ENCODE peak calls at places on chromosomes 7 and 10, in five cellular contexts. F is K562, X is A673, Y is MM.1S, P is Panc1. R is an unnamed sample.

GRCh38 chr7:30780909-30781308 is 9.7 kb downstream of the MINDY4 start:
- DNase-seq in P (no peak), X (no peak), F (no peak), Y (no peak), R (no peak)

GRCh38 chr10:70761031-70761601 is 24.1 kb downstream of the TBATA start:
- DNase-seq in P (no peak), X (no peak), F (no peak), Y (no peak), R (no peak)

GRCh38 chr10:80252296-80252887 is 37.1 kb downstream of the MAT1A start:
- DNase-seq in F (peak; percentile 6), P (no peak), Y (peak; percentile 23), X (no peak), R (no peak)

GRCh38 chr10:61978965-61979364 is 77.5 kb downstream of the ARID5B start:
- DNase-seq in X (no peak), P (no peak), Y (no peak), F (peak; percentile 23), R (no peak)

GRCh38 chr7:1055084-1055450 is 10.7 kb downstream of the GPR146 start:
- DNase-seq in Y (no peak), P (no peak), F (peak; percentile 83), X (peak; percentile 92), R (no peak)

GRCh38 chr7:111806232-111806631 is 243.9 kb upstream of the IMMP2L start:
- DNase-seq in X (no peak), P (no peak), F (no peak), Y (no peak), R (no peak)

GRCh38 chr10:103905441-103905840 is 12.5 kb downstream of the STN1 start:
- DNase-seq in F (no peak), P (no peak), Y (no peak), X (no peak), R (no peak)

GRCh38 chr10:83881647-83882046 is 257.7 kb upstream of the GHITM start:
- DNase-seq in X (no peak), Y (no peak), P (no peak), F (no peak), R (no peak)

GRCh38 chr10:89553064-89553734 is 17.8 kb upstream of the SLC16A12 start:
- DNase-seq in X (peak; percentile 76), P (peak; percentile 32), F (no peak), Y (no peak), R (peak; percentile 98)

GRCh38 chr10:817371-817770 is 114.1 kb downstream of the LARP4B start:
- DNase-seq in Y (no peak), P (no peak), X (no peak), F (no peak), R (peak; percentile 16)

GRCh38 chr10:100829103-100829870 is 83.5 kb upstream of the SLF2 start:
- DNase-seq in Y (peak; percentile 23), X (no peak), F (peak; percentile 36), P (no peak), R (no peak)

GRCh38 chr10:93266858-93267257 is 193.2 kb downstream of the CYP26A1 start:
- DNase-seq in Y (no peak), F (no peak), P (no peak), X (no peak), R (no peak)

GRCh38 chr10:124459395-124459794 is 2.2 kb upstream of the LHPP start:
- DNase-seq in F (no peak), X (no peak), Y (no peak), P (no peak), R (no peak)

GRCh38 chr10:89217057-89217990 is 10.2 kb upstream of the CH25H start:
- DNase-seq in F (peak; percentile 10), Y (peak; percentile 75), P (peak; percentile 32), X (peak; percentile 80), R (peak; percentile 55)

GRCh38 chr7:26265061-26265460 is 26.6 kb upstream of the SNX10 start:
- DNase-seq in P (no peak), Y (no peak), X (no peak), F (no peak), R (peak; percentile 21)

GRCh38 chr7:78041409-78041808 is 242.8 kb downstream of the PHTF2 start:
- DNase-seq in F (no peak), X (no peak), P (no peak), Y (no peak), R (no peak)

GRCh38 chr7:2011266-2012043 is 221.3 kb downstream of the MAD1L1 start:
- DNase-seq in P (no peak), X (no peak), F (no peak), Y (no peak), R (no peak)

GRCh38 chr7:55964802-55965470 is 551 bp downstream of the NIPSNAP2 start:
- DNase-seq in P (no peak), X (peak; percentile 37), F (no peak), Y (peak; percentile 69), R (peak; percentile 33)

GRCh38 chr7:80082214-80082613 is 52.4 kb upstream of the GNAI1 start:
- DNase-seq in F (no peak), Y (no peak), X (no peak), P (no peak), R (peak; percentile 60)

GRCh38 chr10:124417846-124418725 is 637 bp downstream of the OAT start:
- DNase-seq in X (peak; percentile 34), P (no peak), Y (peak; percentile 44), F (no peak), R (no peak)

GRCh38 chr10:110207805-110208613 is 604 bp downstream of the MXI1 start:
- DNase-seq in F (peak; percentile 42), Y (peak; percentile 50), P (no peak), X (peak; percentile 68), R (peak; percentile 12)

GRCh38 chr10:19719320-19719719 is 96.9 kb upstream of the PLXDC2 start:
- DNase-seq in F (no peak), X (peak; percentile 83), P (no peak), Y (no peak), R (peak; percentile 11)

GRCh38 chr7:134378562-134378961 is 61.8 kb upstream of the SLC35B4 start:
- DNase-seq in P (no peak), Y (no peak), F (peak; percentile 41), X (no peak), R (no peak)

GRCh38 chr10:67959839-67960476 is 75.5 kb downstream of the SIRT1 start:
- DNase-seq in F (no peak), X (no peak), P (no peak), Y (no peak), R (no peak)

GRCh38 chr10:35942052-35942451 is 300.0 kb upstream of the FZD8 start:
- DNase-seq in X (no peak), F (no peak), Y (no peak), P (no peak), R (no peak)

GRCh38 chr7:72163266-72163665 is 248.9 kb downstream of the CALN1 start:
- DNase-seq in F (no peak), Y (no peak), P (no peak), X (no peak), R (no peak)

GRCh38 chr7:72161534-72161933 is 250.6 kb downstream of the CALN1 start:
- DNase-seq in P (no peak), X (no peak), Y (no peak), F (no peak), R (no peak)
- TF ChIP-seq CTCF in P (peak; percentile 17), X (no peak), Y (no peak), F (peak; percentile 63), R (no peak)

DNA sequence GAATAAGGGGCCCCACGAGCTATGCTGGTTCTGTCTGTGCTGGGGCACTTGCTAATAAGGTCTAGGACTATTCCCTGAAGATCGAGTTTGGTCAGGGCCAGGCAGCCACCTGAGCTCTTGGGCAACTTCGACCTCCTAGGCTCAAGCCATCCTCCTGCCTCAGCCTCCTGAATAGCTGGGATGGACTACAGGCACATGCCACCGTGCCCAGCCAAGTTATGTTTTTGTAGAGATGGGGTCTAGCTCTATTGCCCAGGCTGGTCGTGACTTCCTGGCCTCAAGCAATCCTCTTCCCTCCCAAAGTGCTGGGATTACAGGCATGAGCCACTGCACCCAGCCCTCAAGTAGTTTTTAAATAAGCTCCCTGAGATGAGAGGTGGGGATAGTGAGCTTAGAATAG is 2.9 kb downstream of the ZP3 start:
- DNase-seq in Y (no peak), F (no peak), P (no peak), X (no peak), R (no peak)
- H3K27me3 ChIP-seq in Y (no peaks in the 10 kb centered on the region), F (peaks cover 8% of the 10 kb centered on the region), P (no peaks in the 10 kb centered on the region), X (no peaks in the 10 kb centered on the region), R (no peaks in the 10 kb centered on the region)

DNA sequence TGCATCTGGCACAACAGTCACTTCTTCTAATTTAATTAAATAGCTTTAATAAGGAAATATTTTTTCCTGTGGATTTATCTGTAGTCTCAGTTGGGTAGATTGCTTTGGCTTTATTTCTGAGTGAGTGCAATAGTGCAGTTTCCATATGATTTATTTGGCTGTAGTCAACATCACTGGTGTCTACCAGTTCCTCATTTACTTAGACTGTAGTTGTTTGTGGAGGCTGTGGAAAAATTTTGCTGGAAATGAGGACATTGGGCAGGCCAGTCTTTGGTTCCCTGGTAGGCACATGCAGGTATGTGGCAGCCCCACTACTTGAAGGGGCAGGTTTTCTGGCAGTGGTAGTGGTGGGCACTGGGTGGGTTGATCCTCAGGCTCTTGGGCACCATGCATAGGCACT is 15.5 kb downstream of the TAS2R40 start:
- DNase-seq in Y (no peak), F (no peak), P (no peak), X (no peak), R (no peak)
- H3K4me3 ChIP-seq in Y (no peak overlapping the region), F (no peak overlapping the region), P (no peak overlapping the region), X (no peak overlapping the region), R (no peak overlapping the region)

GRCh38 chr7:46932656-46933424 is 649.1 kb downstream of the TNS3 start:
- DNase-seq in Y (no peak), F (no peak), P (peak; percentile 59), X (peak; percentile 91), R (peak; percentile 95)
- TF ChIP-seq CTCF in Y (no peak), F (no peak), P (peak; percentile 19), X (peak; percentile 56), R (peak; percentile 18)

GRCh38 chr10:76411719-76412435 is 980.5 kb downstream of the LRMDA start:
- DNase-seq in Y (no peak), X (no peak), P (no peak), F (no peak), R (no peak)
- H3K27me3 ChIP-seq in Y (no peaks in the 10 kb centered on the region), X (no peaks in the 10 kb centered on the region), P (peaks cover 7% of the 10 kb centered on the region), F (no peaks in the 10 kb centered on the region), R (no peaks in the 10 kb centered on the region)

GRCh38 chr7:158053516-158053915 is 534.1 kb downstream of the PTPRN2 start:
- DNase-seq in P (no peak), X (no peak), F (no peak), Y (no peak), R (no peak)
- H3K4me3 ChIP-seq in P (no peak overlapping the region), X (no peak overlapping the region), F (no peak overlapping the region), Y (no peak overlapping the region), R (no peak overlapping the region)

R was measured in bronchial epithelial cell.